ENCODE peak calls at places on chromosomes 12 and 14, in nine cellular contexts. I is CD8-positive, alpha-beta T cell; L is left ventricle myocardium inferior; O is heart right ventricle; X is ovary; B is A549; F is HCT116; Y is mammary epithelial cell; K is transverse colon. R is an unnamed sample.

GRCh38 chr12:685388-685787 is 22.1 kb upstream of the NINJ2 start:
- DNase-seq in I (peak), L (no peak), O (no peak), X (no peak), B (peak), F (no peak), Y (peak), K (peak), R (no peak)

GRCh38 chr14:23119362-23120327 is 590 bp upstream of the CEBPE start:
- DNase-seq in I (peak), L (no peak), O (no peak), X (peak), B (no peak), F (no peak), Y (no peak), K (no peak), R (no peak)

GRCh38 chr12:122871851-122872785 is 23.8 kb downstream of the VPS37B start:
- DNase-seq in I (no peak), L (peak), O (peak), X (no peak), B (peak), F (no peak), Y (peak), K (peak), R (peak)

GRCh38 chr14:89138846-89139245 is 278.2 kb downstream of the FOXN3 start:
- DNase-seq in I (no peak), L (no peak), O (no peak), X (no peak), B (no peak), F (no peak), Y (no peak), K (no peak), R (no peak)

GRCh38 chr12:92625639-92626310 is 77.0 kb upstream of the PLEKHG7 start:
- DNase-seq in I (no peak), L (no peak), O (no peak), X (no peak), B (no peak), F (no peak), Y (no peak), K (no peak), R (no peak)

GRCh38 chr14:23285530-23286019 is 357 bp downstream of the HOMEZ start:
- DNase-seq in I (no peak), L (no peak), O (no peak), X (no peak), B (no peak), F (no peak), Y (no peak), K (peak), R (no peak)

GRCh38 chr14:65832431-65833253 is 420.1 kb downstream of the FUT8 start:
- DNase-seq in I (no peak), L (no peak), O (no peak), X (no peak), B (no peak), F (no peak), Y (no peak), K (no peak), R (no peak)

GRCh38 chr14:79376557-79376956 is 834.7 kb downstream of the DIO2 start:
- DNase-seq in I (no peak), L (no peak), O (no peak), X (no peak), B (no peak), F (no peak), Y (no peak), K (no peak), R (no peak)

GRCh38 chr14:50794063-50794645 is 36.8 kb downstream of the NIN start:
- DNase-seq in I (no peak), L (no peak), O (no peak), X (no peak), B (no peak), F (no peak), Y (no peak), K (no peak), R (no peak)

GRCh38 chr14:29906256-29906885 is 21.3 kb downstream of the PRKD1 start:
- DNase-seq in I (no peak), L (no peak), O (no peak), X (no peak), B (peak), F (no peak), Y (peak), K (no peak), R (no peak)

GRCh38 chr12:62738611-62739010 is 196.3 kb downstream of the PPM1H start:
- DNase-seq in I (no peak), L (no peak), O (no peak), X (no peak), B (no peak), F (no peak), Y (no peak), K (no peak), R (no peak)

GRCh38 chr12:48795550-48796455 is 6.9 kb upstream of the ADCY6 start:
- DNase-seq in I (peak), L (no peak), O (peak), X (peak), B (peak), F (peak), Y (peak), K (peak), R (peak)

GRCh38 chr14:65387628-65388027 is 24.9 kb upstream of the FUT8 start:
- DNase-seq in I (no peak), L (no peak), O (no peak), X (no peak), B (no peak), F (no peak), Y (no peak), K (no peak), R (no peak)

GRCh38 chr14:60106341-60106740 is 14.6 kb downstream of the PCNX4 start:
- DNase-seq in I (no peak), L (no peak), O (no peak), X (no peak), B (no peak), F (no peak), Y (no peak), K (no peak), R (no peak)

GRCh38 chr14:83885748-83886382 is 1644.1 kb upstream of the FLRT2 start:
- DNase-seq in I (no peak), L (no peak), O (no peak), X (no peak), B (no peak), F (no peak), Y (no peak), K (no peak), R (no peak)

GRCh38 chr12:27305673-27306504 is 26.7 kb upstream of the BMAL2 start:
- DNase-seq in I (no peak), L (no peak), O (no peak), X (no peak), B (peak), F (peak), Y (no peak), K (no peak), R (no peak)

GRCh38 chr14:52553671-52554575 is 1.3 kb downstream of the GPR137C start:
- DNase-seq in I (peak), L (peak), O (peak), X (peak), B (peak), F (peak), Y (peak), K (peak), R (peak)

GRCh38 chr12:68821357-68822188 is 13.6 kb downstream of the MDM2 start:
- DNase-seq in I (no peak), L (no peak), O (no peak), X (no peak), B (no peak), F (no peak), Y (no peak), K (no peak), R (no peak)

GRCh38 chr14:67483599-67484270 is 4.8 kb downstream of the TMEM229B start:
- DNase-seq in I (no peak), L (no peak), O (no peak), X (no peak), B (no peak), F (no peak), Y (no peak), K (no peak), R (no peak)

GRCh38 chr14:64278458-64278857 is 15.7 kb downstream of the ESR2 start:
- DNase-seq in I (no peak), L (no peak), O (no peak), X (no peak), B (no peak), F (no peak), Y (no peak), K (no peak), R (no peak)

GRCh38 chr14:104184911-104185499 is 46.6 kb downstream of the KIF26A start:
- DNase-seq in I (no peak), L (peak), O (peak), X (no peak), B (peak), F (no peak), Y (no peak), K (peak), R (no peak)

GRCh38 chr12:89574736-89575208 is 48.9 kb upstream of the POC1B start:
- DNase-seq in I (no peak), L (no peak), O (peak), X (no peak), B (peak), F (no peak), Y (peak), K (no peak), R (no peak)

GRCh38 chr14:62497708-62498107 is 547.5 kb downstream of the KCNH5 start:
- DNase-seq in I (no peak), L (no peak), O (no peak), X (no peak), B (no peak), F (no peak), Y (no peak), K (no peak), R (no peak)

GRCh38 chr12:113152835-113153814 is 3.6 kb downstream of the CFAP73 start:
- DNase-seq in I (peak), L (peak), O (peak), X (no peak), B (peak), F (peak), Y (peak), K (peak), R (peak)

GRCh38 chr12:84131076-84131475 is 781.5 kb downstream of the SLC6A15 start:
- DNase-seq in I (no peak), L (no peak), O (no peak), X (no peak), B (peak), F (no peak), Y (no peak), K (no peak), R (no peak)

GRCh38 chr12:66804555-66804954 is 125.7 kb upstream of the GRIP1 start:
- DNase-seq in I (no peak), L (no peak), O (no peak), X (no peak), B (no peak), F (no peak), Y (no peak), K (no peak), R (no peak)

DNA sequence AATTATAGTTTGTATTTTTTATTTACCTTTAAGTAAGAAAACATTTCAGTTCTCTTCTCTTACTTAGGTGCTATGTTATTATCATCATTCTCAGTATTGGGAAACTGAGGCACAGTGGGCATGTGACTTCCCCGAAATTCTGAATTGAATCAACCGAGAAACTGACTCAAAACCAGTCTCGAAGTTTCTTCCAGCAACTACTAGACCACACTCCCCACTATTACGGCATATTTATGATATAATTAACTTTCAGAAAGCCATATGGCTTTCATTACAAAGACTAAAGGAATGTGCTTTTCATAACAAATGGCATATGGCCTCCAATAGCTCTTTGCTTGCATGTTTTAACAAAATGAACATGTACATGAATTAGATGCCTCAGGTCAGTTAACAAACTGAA is 182.8 kb upstream of the SLC38A2 start:
- DNase-seq in I (no peak), L (no peak), O (no peak), X (no peak), B (no peak), F (no peak), Y (peak), K (no peak), R (no peak)
- H3K27ac ChIP-seq in I (no peak), L (peak), O (peak), X (peak), B (peak), F (peak), Y (peak), K (peak), R (peak)

GRCh38 chr14:105937253-105938054 is 411.1 kb downstream of the TMEM121 start:
- DNase-seq in I (no peak), L (no peak), O (no peak), X (no peak), B (no peak), F (no peak), Y (no peak), K (no peak), R (no peak)
- TF ChIP-seq CTCF in I (no peak), L (no peak), O (no peak), X (no peak), B (no peak), F (peak), Y (no peak), K (no peak), R (no peak)

GRCh38 chr12:12240671-12241345 is 26.0 kb downstream of the LRP6 start:
- DNase-seq in I (no peak), L (no peak), O (no peak), X (no peak), B (peak), F (no peak), Y (peak), K (no peak), R (no peak)
- H3K27ac ChIP-seq in I (no peak), L (peak), O (no peak), X (no peak), B (no peak), F (no peak), Y (peak), K (no peak), R (no peak)

GRCh38 chr12:80001562-80001961 is 66.7 kb upstream of the PPP1R12A start:
- DNase-seq in I (no peak), L (no peak), O (no peak), X (no peak), B (no peak), F (no peak), Y (peak), K (no peak), R (no peak)
- TF ChIP-seq CTCF in I (no peak), L (no peak), O (no peak), X (no peak), B (no peak), F (no peak), Y (no peak), K (no peak), R (no peak)

GRCh38 chr14:61346793-61347192 is 25.4 kb downstream of the PRKCH start:
- DNase-seq in I (no peak), L (no peak), O (no peak), X (no peak), B (no peak), F (no peak), Y (no peak), K (no peak), R (no peak)

GRCh38 chr14:61345144-61345482 is 23.7 kb downstream of the PRKCH start:
- DNase-seq in I (no peak), L (no peak), O (no peak), X (no peak), B (no peak), F (no peak), Y (no peak), K (no peak), R (no peak)

GRCh38 chr14:61350427-61350826 is 29.0 kb downstream of the PRKCH start:
- DNase-seq in I (no peak), L (no peak), O (no peak), X (no peak), B (no peak), F (no peak), Y (no peak), K (no peak), R (no peak)

GRCh38 chr14:61346221-61346620 is 24.8 kb downstream of the PRKCH start:
- DNase-seq in I (no peak), L (no peak), O (no peak), X (no peak), B (no peak), F (no peak), Y (peak), K (no peak), R (no peak)

DNA sequence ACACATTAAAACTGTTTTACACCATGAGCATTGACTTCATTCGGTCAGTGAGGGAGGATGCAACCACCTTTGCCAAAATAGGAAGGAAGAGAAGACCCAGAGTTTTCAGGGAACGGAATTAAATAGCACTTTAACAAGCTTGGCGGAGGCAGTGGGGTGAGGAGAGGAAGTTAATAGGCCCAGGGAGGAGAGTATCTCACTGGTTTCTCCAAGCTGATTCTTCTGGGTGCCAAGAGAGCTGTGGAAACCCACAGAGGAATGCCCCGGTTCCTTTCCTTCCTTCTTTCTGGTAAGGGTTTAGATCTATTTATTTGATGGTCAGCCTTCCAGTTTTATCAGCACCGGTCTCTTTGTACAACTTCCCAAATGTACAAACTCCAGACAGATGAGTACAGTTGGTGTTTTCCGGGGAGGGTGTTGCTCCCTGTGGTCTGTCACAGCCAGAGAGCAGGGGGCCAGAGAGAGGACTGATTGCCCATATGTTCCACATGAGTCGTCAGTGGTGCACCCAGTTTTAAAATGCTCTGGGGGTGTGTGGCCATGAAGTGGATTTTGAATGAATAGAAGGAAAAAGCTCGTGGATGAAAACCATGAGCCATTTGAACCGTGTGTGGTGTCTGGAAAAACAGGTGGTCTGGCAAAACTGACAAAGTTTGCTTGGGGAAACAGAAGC is 26.5 kb downstream of the PRKCH start:
- DNase-seq in I (no peak), L (no peak), O (no peak), X (no peak), B (no peak), F (no peak), Y (no peak), K (no peak), R (no peak)
- H3K27ac ChIP-seq in I (peak), L (peak), O (peak), X (no peak), B (no peak), F (no peak), Y (no peak), K (peak), R (peak)

GRCh38 chr14:55864890-55865655 is 253.1 kb upstream of the PELI2 start:
- DNase-seq in I (no peak), L (no peak), O (no peak), X (no peak), B (no peak), F (no peak), Y (no peak), K (no peak), R (no peak)
- TF ChIP-seq CTCF in I (no peak), L (no peak), O (peak), X (no peak), B (no peak), F (peak), Y (peak), K (no peak), R (no peak)

DNA sequence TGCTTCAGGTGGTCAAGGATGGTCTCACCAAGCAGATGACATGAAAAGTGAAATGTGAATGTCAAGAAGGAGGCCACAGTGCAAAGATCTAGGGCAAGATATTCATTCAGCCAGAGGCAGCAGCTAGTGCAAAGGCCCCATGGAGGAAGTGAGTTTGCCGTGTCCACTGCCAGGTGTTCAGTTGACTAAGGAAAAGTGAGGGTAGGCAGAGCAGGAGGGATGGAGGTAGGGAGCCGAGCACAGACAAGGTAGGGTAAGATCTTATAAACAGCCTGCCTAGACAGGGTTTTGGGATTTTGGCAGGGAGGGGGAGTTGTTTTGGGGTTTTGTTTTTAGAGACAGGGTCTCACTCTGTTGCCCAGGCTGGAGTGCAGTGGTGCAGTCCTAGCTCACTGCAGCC is 11.9 kb downstream of the PPP2R5C start:
- DNase-seq in I (no peak), L (no peak), O (no peak), X (no peak), B (no peak), F (no peak), Y (no peak), K (no peak), R (no peak)
- H3K27ac ChIP-seq in I (no peak), L (no peak), O (no peak), X (no peak), B (no peak), F (no peak), Y (no peak), K (no peak), R (no peak)

GRCh38 chr12:132194056-132194455 is 49.8 kb downstream of the NOC4L start:
- DNase-seq in I (no peak), L (no peak), O (no peak), X (no peak), B (peak), F (peak), Y (no peak), K (no peak), R (no peak)
- TF ChIP-seq CTCF in I (no peak), L (no peak), O (peak), X (no peak), B (peak), F (peak), Y (peak), K (no peak), R (no peak)

DNA sequence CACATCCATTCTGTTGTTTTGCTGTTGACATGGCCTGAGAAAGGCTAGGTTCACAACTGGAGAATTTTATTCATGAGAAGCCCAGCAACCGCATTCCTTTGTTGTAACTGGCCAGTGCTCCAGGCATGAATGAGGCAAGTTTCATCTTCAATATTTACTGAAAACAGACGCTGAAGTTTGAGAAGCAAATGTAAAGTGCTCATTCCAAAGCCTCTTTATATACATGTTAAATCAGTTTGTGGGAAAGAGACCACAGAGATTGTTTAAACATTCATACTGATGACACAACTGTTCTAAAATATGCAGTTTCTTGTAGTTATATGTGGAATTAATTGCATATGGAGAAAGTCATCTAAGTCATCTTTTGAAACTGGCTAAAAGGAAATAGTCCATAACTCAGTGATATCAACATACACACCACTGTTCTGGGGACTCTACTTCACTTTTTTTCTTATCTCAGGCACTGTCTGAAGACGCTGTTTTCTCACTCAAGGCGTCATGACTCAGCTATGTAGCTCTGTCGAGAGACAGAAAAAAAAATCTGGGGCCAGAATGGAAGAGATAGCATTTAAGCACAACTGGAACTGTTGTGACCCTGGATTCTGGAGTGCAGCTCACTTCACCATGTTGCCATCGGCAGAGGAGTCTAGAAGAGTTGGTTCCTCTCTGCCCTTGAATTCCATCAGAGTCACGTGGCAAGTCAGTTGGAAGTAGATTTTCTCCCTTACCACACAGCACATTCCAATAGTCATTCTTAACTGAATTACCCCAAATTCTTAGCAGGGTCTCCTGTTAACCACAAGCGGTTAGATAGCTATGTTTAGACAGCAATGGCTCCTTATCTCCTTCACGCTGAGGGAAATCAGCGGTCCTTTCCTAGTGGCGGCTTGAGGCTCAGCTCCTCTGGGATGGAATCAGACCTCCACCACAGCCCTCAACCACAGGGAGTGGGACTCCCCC is 258.4 kb upstream of the HMGA2 start:
- DNase-seq in I (no peak), L (no peak), O (no peak), X (no peak), B (peak), F (no peak), Y (peak), K (no peak), R (no peak)
- H3K27ac ChIP-seq in I (no peak), L (peak), O (no peak), X (no peak), B (peak), F (peak), Y (peak), K (no peak), R (peak)

R was measured in right atrium auricular region.